ENCODE peak calls at places on chromosomes 16 and 17, in four cellular contexts. H is PC-3, O is GM23338, U is Caco-2. T is an unnamed sample. For H3K4me1, the result is how much of the 10 kb centered on the place peaks cover.

GRCh38 chr16:49463529-49463928 is 89.9 kb downstream of the C16orf78 start:
- DNase-seq in H (no peak), O (no peak), U (no peak), T (no peak)

GRCh38 chr17:33603794-33604193 is 310.7 kb upstream of the ASIC2 start:
- DNase-seq in H (no peak), O (no peak), U (peak), T (no peak)

GRCh38 chr16:30934827-30935557 is 11.6 kb downstream of the FBXL19 start:
- DNase-seq in H (peak), O (peak), U (no peak), T (no peak)

GRCh38 chr16:29982560-29983419 is 9.1 kb downstream of the TAOK2 start:
- DNase-seq in H (no peak), O (no peak), U (no peak), T (no peak)

GRCh38 chr17:52170963-52171572 is 12.6 kb upstream of the CA10 start:
- DNase-seq in H (peak), O (peak), U (peak), T (no peak)

GRCh38 chr17:36807496-36808180 is 129.6 kb upstream of the LHX1 start:
- DNase-seq in H (no peak), O (peak), U (no peak), T (no peak)

GRCh38 chr16:30656388-30656787 is 1.8 kb upstream of the FBRS start:
- DNase-seq in H (no peak), O (no peak), U (no peak), T (no peak)

GRCh38 chr17:78912082-78912481 is 9.1 kb upstream of the CEP295NL start:
- DNase-seq in H (no peak), O (no peak), U (no peak), T (no peak)

GRCh38 chr17:66580601-66581385 is 254.1 kb upstream of the CACNG5 start:
- DNase-seq in H (no peak), O (no peak), U (no peak), T (no peak)

GRCh38 chr17:66812571-66812970 is 22.3 kb upstream of the CACNG5 start:
- DNase-seq in H (no peak), O (no peak), U (no peak), T (no peak)

GRCh38 chr17:44522883-44523671 is 19.9 kb upstream of the GPATCH8 start:
- DNase-seq in H (peak), O (peak), U (peak), T (no peak)

GRCh38 chr17:1071103-1071825 is 74.3 kb downstream of the TIMM22 start:
- DNase-seq in H (no peak), O (no peak), U (no peak), T (no peak)

GRCh38 chr17:71762526-71762925 is 358.3 kb upstream of the SOX9 start:
- DNase-seq in H (no peak), O (no peak), U (no peak), T (no peak)

GRCh38 chr17:62760059-62760887 is 47.8 kb downstream of the MARCHF10 start:
- DNase-seq in H (no peak), O (no peak), U (no peak), T (no peak)

GRCh38 chr17:50612281-50612680 is 22.4 kb upstream of the ABCC3 start:
- DNase-seq in H (no peak), O (no peak), U (no peak), T (no peak)

GRCh38 chr16:56269824-56270684 is 78.8 kb downstream of the GNAO1 start:
- DNase-seq in H (no peak), O (peak), U (peak), T (no peak)

GRCh38 chr17:32487460-32488176 is 825 bp downstream of the CDK5R1 start:
- DNase-seq in H (no peak), O (peak), U (no peak), T (no peak)

GRCh38 chr17:44916059-44916780 is 920 bp upstream of the GFAP start:
- DNase-seq in H (no peak), O (no peak), U (peak), T (no peak)

GRCh38 chr17:6539871-6540270 is 16.5 kb downstream of the PITPNM3 start:
- DNase-seq in H (no peak), O (no peak), U (no peak), T (no peak)

GRCh38 chr17:80891096-80892018 is 100.3 kb upstream of the CHMP6 start:
- DNase-seq in H (peak), O (no peak), U (no peak), T (peak)

GRCh38 chr16:84266451-84266850 is 26.6 kb upstream of the KCNG4 start:
- DNase-seq in H (peak), O (peak), U (peak), T (no peak)

GRCh38 chr17:29844339-29845048 is 85.5 kb downstream of the SSH2 start:
- DNase-seq in H (no peak), O (peak), U (no peak), T (no peak)

GRCh38 chr17:7238418-7239090 is 703 bp downstream of the PHF23 start:
- DNase-seq in H (no peak), O (no peak), U (no peak), T (no peak)

GRCh38 chr17:3740611-3741073 is 16.9 kb downstream of the HASPIN start:
- DNase-seq in H (no peak), O (no peak), U (no peak), T (no peak)

GRCh38 chr17:82287013-82287848 is 13.7 kb upstream of the CSNK1D start:
- DNase-seq in H (no peak), O (no peak), U (no peak), T (no peak)

GRCh38 chr17:82287849-82288601 is 14.5 kb upstream of the CSNK1D start:
- DNase-seq in H (peak), O (no peak), U (peak), T (no peak)

GRCh38 chr17:82283208-82283749 is 9.8 kb upstream of the CSNK1D start:
- DNase-seq in H (peak), O (no peak), U (no peak), T (peak)

GRCh38 chr17:82282239-82283207 is 9.0 kb upstream of the CSNK1D start:
- DNase-seq in H (peak), O (no peak), U (no peak), T (no peak)

DNA sequence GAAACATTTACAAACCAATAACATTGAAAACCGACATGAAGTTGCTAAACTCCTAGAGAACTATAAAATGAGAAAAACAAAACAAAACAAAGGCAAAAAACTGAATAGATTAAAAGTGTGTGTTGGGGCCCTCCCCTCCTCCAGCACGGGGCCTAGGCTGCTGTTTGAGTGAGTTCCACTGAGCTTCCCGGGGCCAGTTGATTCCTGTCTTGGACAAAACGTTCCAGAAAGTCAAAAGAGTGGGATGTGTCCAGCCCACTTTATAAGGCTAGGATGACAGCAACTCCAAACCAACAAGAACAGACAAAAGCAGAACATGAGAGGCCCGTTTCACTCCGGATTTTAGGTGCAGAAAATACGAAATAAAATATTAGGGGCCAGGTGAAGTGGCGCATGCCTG is 11.6 kb upstream of the CSNK1D start:
- DNase-seq in H (no peak), O (no peak), U (no peak), T (no peak)
- H3K4me1 ChIP-seq in H (half or more), O (under half), U (under half), T (under half)

DNA sequence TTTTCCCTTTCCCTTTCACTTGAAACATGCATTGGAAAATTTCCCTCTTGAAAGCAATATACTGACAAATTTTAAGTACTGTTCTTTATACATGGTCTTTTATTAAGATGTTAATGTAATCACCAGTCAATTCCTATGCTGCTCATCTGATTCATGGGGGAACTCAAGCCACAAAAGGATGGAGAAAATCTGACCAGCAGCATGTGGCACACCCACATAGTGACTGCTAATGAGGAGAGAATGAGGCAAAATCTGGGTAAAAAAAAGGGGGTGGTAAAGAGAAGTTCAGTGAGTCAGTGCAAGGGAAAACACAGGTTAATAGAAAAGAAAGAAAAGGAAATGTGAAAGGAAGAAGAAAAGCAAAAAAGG is 11.3 kb downstream of the RFFL start:
- DNase-seq in H (no peak), O (no peak), U (no peak), T (no peak)
- H3K4me1 ChIP-seq in H (under half), O (under half), U (under half), T (under half)

DNA sequence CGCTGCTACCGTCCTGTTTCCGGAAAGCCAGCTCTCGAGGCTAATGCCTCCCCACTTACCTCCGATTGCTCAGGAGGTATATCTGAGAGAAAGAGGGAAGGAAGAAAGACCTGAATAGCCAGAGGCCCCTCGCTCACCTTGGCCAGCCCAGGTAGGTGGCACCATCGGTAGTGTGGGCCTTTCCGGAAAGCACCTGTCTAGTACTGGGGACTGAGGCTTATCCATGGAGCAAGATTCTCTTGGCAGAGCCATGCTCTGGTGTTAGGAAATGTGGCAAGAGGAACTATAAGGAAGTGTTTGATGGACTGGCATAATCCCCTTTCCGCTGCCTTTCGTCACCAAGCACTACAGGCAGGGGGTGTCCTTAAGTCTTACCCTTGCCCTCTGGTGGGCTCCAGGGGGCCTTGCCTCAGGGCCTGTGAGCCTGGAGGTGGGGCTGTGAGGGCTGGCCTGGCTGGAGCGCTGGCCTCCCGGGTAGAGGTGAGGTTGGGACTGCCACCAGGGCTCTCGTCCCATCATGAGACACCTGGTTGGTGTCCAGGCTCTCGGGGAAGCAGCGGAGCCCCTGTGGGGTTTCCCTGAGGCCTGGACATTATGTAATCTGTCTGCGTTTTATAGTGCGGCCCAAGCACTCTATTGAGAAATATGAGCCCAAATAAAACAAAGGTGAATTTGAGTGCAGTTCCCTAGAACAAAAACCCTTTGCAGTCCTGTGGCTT is 2.9 kb downstream of the CMIP start:
- DNase-seq in H (peak), O (peak), U (no peak), T (no peak)
- H3K4me1 ChIP-seq in H (under half), O (half or more), U (half or more), T (under half)

GRCh38 chr16:57632568-57632967 is 4.1 kb downstream of the ADGRG1 start:
- DNase-seq in H (no peak), O (no peak), U (no peak), T (no peak)
- H3K4me1 ChIP-seq in H (half or more), O (under half), U (under half), T (under half)

DNA sequence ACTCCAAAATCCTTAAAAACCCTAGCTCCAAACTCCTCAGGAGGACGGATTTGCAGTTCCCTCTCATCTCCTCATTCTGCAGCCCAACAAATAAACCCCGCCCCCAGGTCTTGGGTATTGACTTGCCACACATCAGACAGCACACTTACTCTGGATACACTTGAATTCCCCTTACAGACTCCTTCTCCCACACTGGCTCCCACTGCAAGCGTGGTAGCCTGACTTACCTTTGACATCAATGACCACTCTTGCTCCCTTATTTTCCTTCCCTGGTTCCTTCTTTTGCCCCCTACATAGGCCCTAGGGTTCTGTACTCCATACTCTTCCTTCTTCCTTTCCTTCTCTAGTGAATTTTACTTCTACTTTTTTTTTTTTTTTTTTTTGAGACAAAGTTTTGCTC is 7.5 kb downstream of the RFFL start:
- DNase-seq in H (no peak), O (peak), U (no peak), T (no peak)
- H3K4me1 ChIP-seq in H (under half), O (under half), U (under half), T (under half)

GRCh38 chr16:11992594-11993524 is 16.3 kb downstream of the SNX29 start:
- DNase-seq in H (no peak), O (no peak), U (no peak), T (no peak)

GRCh38 chr16:11994187-11995119 is 17.9 kb downstream of the SNX29 start:
- DNase-seq in H (no peak), O (no peak), U (no peak), T (no peak)

GRCh38 chr16:11992008-11992584 is 15.6 kb downstream of the SNX29 start:
- DNase-seq in H (no peak), O (no peak), U (no peak), T (no peak)

GRCh38 chr16:12000032-12000431 is 23.5 kb downstream of the SNX29 start:
- DNase-seq in H (no peak), O (no peak), U (no peak), T (no peak)

DNA sequence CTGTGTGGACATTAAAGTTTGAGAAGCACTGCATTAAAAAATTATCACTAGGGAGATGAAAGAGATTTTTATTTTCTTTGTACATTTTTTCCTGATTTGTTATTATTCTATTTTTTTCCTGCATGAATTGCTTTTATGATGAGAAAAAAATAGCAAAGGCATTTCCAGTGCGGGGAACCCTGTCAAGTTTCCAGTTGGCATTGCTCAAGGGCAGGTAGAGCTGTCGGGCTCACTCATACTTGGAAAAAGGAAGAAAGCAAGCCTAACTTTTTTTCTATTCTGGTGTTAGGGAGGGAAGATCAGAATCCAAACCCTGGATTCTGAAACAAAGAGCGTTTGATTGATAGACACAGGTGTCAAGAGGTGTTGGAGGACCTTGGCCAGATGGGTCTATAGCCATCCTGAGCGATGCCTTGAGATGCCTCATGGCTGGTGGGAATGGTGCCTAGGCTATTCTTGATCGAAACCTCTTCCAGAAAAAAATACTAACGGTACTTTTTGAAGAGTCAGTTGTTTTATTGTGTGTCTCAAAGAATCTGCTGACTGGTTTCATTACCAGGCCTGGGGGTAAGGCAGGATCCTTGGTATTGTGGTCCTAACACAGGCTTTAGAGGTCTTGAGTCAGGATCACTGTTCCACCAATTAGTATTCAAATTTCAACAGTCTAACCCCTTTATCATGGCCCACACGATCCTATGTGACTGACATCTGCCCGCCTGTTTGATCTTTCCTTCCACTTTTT is 20.1 kb downstream of the SNX29 start:
- DNase-seq in H (no peak), O (no peak), U (no peak), T (no peak)
- H3K4me1 ChIP-seq in H (under half), O (under half), U (under half), T (under half)

GRCh38 chr16:66699898-66700297 is 3.4 kb upstream of the CMTM4 start:
- DNase-seq in H (no peak), O (no peak), U (no peak), T (no peak)

GRCh38 chr16:66695474-66695934 is 1.0 kb downstream of the CMTM4 start:
- DNase-seq in H (no peak), O (no peak), U (no peak), T (no peak)

GRCh38 chr16:66695935-66696668 is 441 bp downstream of the CMTM4 start:
- DNase-seq in H (peak), O (peak), U (peak), T (no peak)

GRCh38 chr16:66696669-66697630 is at the start of gene CMTM4:
- DNase-seq in H (peak), O (peak), U (peak), T (no peak)

GRCh38 chr16:66698046-66698445 is 1.5 kb upstream of the CMTM4 start:
- DNase-seq in H (no peak), O (no peak), U (no peak), T (no peak)
- H3K4me1 ChIP-seq in H (under half), O (under half), U (under half), T (under half)

GRCh38 chr16:75113046-75113491 is 3.5 kb downstream of the LDHD start:
- DNase-seq in H (no peak), O (no peak), U (no peak), T (no peak)
- H3K4me1 ChIP-seq in H (under half), O (under half), U (under half), T (under half)

DNA sequence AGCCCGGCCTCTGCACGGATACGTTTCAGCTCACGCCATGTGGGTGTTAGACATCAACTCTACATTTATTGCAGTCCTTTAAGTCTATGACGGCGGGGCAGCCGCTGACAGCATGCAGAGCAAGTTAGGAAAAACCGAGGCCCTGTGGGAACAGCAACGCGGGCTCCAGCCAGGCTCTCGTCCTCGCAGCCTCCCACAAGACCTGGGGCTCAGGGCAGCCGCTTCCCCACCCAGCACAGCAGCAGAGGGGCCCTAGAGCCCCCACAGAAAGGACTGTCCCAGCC is 3.7 kb upstream of the MRPS34 start:
- DNase-seq in H (no peak), O (no peak), U (no peak), T (no peak)
- H3K4me1 ChIP-seq in H (under half), O (under half), U (under half), T (under half)